ENCODE peak calls at places on chromosomes 5 and 9, in eight cellular contexts. Y is CD8-positive, alpha-beta memory T cell; B is colonic mucosa; H is bronchial epithelial cell; F is Caco-2; C is EL; L is fibroblast of lung; W is right cardiac atrium. S is an unnamed sample.
A peak's percentile ranks its signal among the peaks of the same experiment; 100 is the strongest.

GRCh38 chr5:154055225-154055624 is 16.5 kb downstream of the MFAP3 start:
- DNase-seq in W (no peak), L (no peak), F (no peak), H (no peak), C (no peak), Y (no peak), B (no peak), S (no peak)

GRCh38 chr9:130498298-130498917 is 53.6 kb downstream of the ASS1 start:
- DNase-seq in W (no peak), C (no peak), Y (no peak), L (no peak), H (no peak), B (no peak), F (no peak), S (no peak)

GRCh38 chr9:105064248-105065118 is 136.5 kb upstream of the ABCA1 start:
- DNase-seq in F (peak; percentile 86), H (peak; percentile 97), W (peak; percentile 96), C (peak; percentile 97), B (peak; percentile 90), Y (no peak), L (peak; percentile 98), S (no peak)

GRCh38 chr9:81718244-81718643 is 28.9 kb upstream of the TLE1 start:
- DNase-seq in W (no peak), Y (no peak), H (no peak), L (no peak), B (no peak), C (no peak), F (no peak), S (no peak)

GRCh38 chr5:62077387-62077786 is 228.6 kb upstream of the KIF2A start:
- DNase-seq in L (no peak), Y (no peak), W (no peak), H (no peak), F (no peak), C (no peak), B (no peak), S (no peak)

GRCh38 chr5:83802686-83803085 is 82.0 kb upstream of the HAPLN1 start:
- DNase-seq in B (no peak), Y (no peak), H (no peak), L (peak; percentile 56), F (no peak), W (no peak), C (peak; percentile 28), S (no peak)

GRCh38 chr5:168334161-168335094 is 43.0 kb downstream of the WWC1 start:
- DNase-seq in B (no peak), Y (no peak), L (peak; percentile 84), C (peak; percentile 83), H (no peak), W (no peak), F (peak; percentile 64), S (no peak)

GRCh38 chr9:136692190-136693134 is 5.2 kb upstream of the AGPAT2 start:
- DNase-seq in W (peak; percentile 56), C (no peak), L (no peak), B (no peak), H (no peak), Y (no peak), F (no peak), S (no peak)

GRCh38 chr5:154653764-154654483 is 101.3 kb upstream of the LARP1 start:
- DNase-seq in B (no peak), H (no peak), F (peak; percentile 39), L (no peak), Y (no peak), W (peak; percentile 60), C (no peak), S (no peak)

GRCh38 chr9:18905033-18905882 is 127.8 kb downstream of the SAXO1 start:
- DNase-seq in H (no peak), L (peak; percentile 81), C (peak; percentile 97), W (no peak), B (no peak), Y (no peak), F (no peak), S (no peak)

GRCh38 chr5:137252513-137252912 is 246.6 kb downstream of the SPOCK1 start:
- DNase-seq in F (no peak), C (peak; percentile 71), L (peak; percentile 62), B (no peak), Y (no peak), H (no peak), W (no peak), S (no peak)

GRCh38 chr9:88011005-88011766 is 36.9 kb upstream of the CDK20 start:
- DNase-seq in Y (no peak), W (no peak), H (no peak), C (peak; percentile 22), F (peak; percentile 2), L (peak; percentile 16), B (no peak), S (no peak)

GRCh38 chr5:135829681-135830383 is 4.6 kb upstream of the SLC25A48 start:
- DNase-seq in H (peak; percentile 48), Y (no peak), W (peak; percentile 84), F (peak; percentile 75), B (peak; percentile 79), L (peak; percentile 18), C (peak; percentile 56), S (no peak)

GRCh38 chr9:38671748-38672147 is 48.2 kb downstream of the FAM240B start:
- DNase-seq in F (no peak), B (no peak), Y (no peak), L (no peak), C (no peak), H (no peak), W (no peak), S (no peak)

GRCh38 chr9:92969516-92970466 is 22.5 kb downstream of the FGD3 start:
- DNase-seq in H (no peak), F (no peak), W (no peak), L (no peak), Y (no peak), C (no peak), B (no peak), S (no peak)

GRCh38 chr5:105806601-105807000 is 1864.1 kb downstream of the EFNA5 start:
- DNase-seq in L (no peak), C (no peak), W (no peak), H (no peak), F (no peak), Y (no peak), B (no peak), S (no peak)

GRCh38 chr9:101369286-101369685 is 15.5 kb downstream of the BAAT start:
- DNase-seq in H (peak; percentile 61), L (peak; percentile 86), B (no peak), Y (no peak), C (peak; percentile 61), F (no peak), W (no peak), S (no peak)

GRCh38 chr5:150512368-150512747 is 4.4 kb downstream of the NDST1 start:
- DNase-seq in L (no peak), Y (no peak), F (no peak), H (no peak), C (no peak), W (no peak), B (peak; percentile 79), S (no peak)

GRCh38 chr9:4839470-4839912 is 46.7 kb downstream of the RCL1 start:
- DNase-seq in F (peak; percentile 55), Y (no peak), H (no peak), W (no peak), C (no peak), B (no peak), L (no peak), S (no peak)

GRCh38 chr9:120152295-120152694 is 427.7 kb downstream of the CDK5RAP2 start:
- DNase-seq in W (peak; percentile 45), L (peak; percentile 7), C (no peak), Y (no peak), B (no peak), H (no peak), F (no peak), S (no peak)

GRCh38 chr9:70477146-70477745 is 62.8 kb upstream of the KLF9 start:
- DNase-seq in C (peak; percentile 66), Y (no peak), F (no peak), L (peak; percentile 68), H (peak; percentile 83), W (no peak), B (no peak), S (no peak)

GRCh38 chr9:112239284-112239683 is 64.2 kb upstream of the SUSD1 start:
- DNase-seq in Y (no peak), B (peak; percentile 45), H (peak; percentile 30), F (no peak), W (no peak), C (no peak), L (no peak), S (no peak)

GRCh38 chr5:157113007-157113406 is 4.2 kb upstream of the HAVCR2 start:
- DNase-seq in B (no peak), W (no peak), F (no peak), Y (no peak), C (no peak), L (no peak), H (no peak), S (no peak)

GRCh38 chr9:79980440-79980839 is 408.7 kb downstream of the TLE4 start:
- DNase-seq in Y (no peak), F (no peak), W (no peak), H (no peak), C (no peak), L (no peak), B (no peak), S (no peak)

GRCh38 chr9:37787059-37787458 is 2.2 kb upstream of the EXOSC3 start:
- DNase-seq in Y (no peak), C (no peak), F (no peak), B (peak; percentile 39), L (no peak), H (no peak), W (peak; percentile 48), S (no peak)